ENCODE peak calls at places on chromosomes 7 and 10, in nine cellular contexts. One of them, this sample, is unnamed.

GRCh38 chr10:110610308-110610774 is 33.8 kb upstream of the RBM20 start:
- DNase-seq in CD8-positive, alpha-beta memory T cell: peak; percentile 16
- DNase-seq in foreskin fibroblast: peak; percentile 29
- DNase-seq in heart right ventricle: no peak
- DNase-seq in spleen: no peak
- DNase-seq in activated CD4-positive, CD25-positive, alpha-beta regulatory T cell: peak; percentile 11
- DNase-seq in activated CD8-positive, alpha-beta memory T cell treated with anti-CD3 and anti-CD28 coated beads for 48 hours: no peak
- DNase-seq in naive thymus-derived CD4-positive, alpha-beta T cell: peak; percentile 71
- DNase-seq in lower leg skin: no peak
- DNase-seq in this sample: no peak

GRCh38 chr7:131556055-131556911 is at the start of gene PODXL:
- DNase-seq in activated CD4-positive, CD25-positive, alpha-beta regulatory T cell: no peak
- DNase-seq in naive thymus-derived CD4-positive, alpha-beta T cell: peak; percentile 43
- DNase-seq in foreskin fibroblast: peak; percentile 34
- DNase-seq in activated CD8-positive, alpha-beta memory T cell treated with anti-CD3 and anti-CD28 coated beads for 48 hours: peak; percentile 12
- DNase-seq in lower leg skin: peak; percentile 42
- DNase-seq in spleen: peak; percentile 91
- DNase-seq in CD8-positive, alpha-beta memory T cell: peak; percentile 41
- DNase-seq in heart right ventricle: peak; percentile 86
- DNase-seq in this sample: peak; percentile 91

GRCh38 chr10:1044964-1045363 is 4.0 kb downstream of the IDI1 start:
- DNase-seq in activated CD8-positive, alpha-beta memory T cell treated with anti-CD3 and anti-CD28 coated beads for 48 hours: no peak
- DNase-seq in spleen: no peak
- DNase-seq in naive thymus-derived CD4-positive, alpha-beta T cell: no peak
- DNase-seq in foreskin fibroblast: no peak
- DNase-seq in CD8-positive, alpha-beta memory T cell: no peak
- DNase-seq in activated CD4-positive, CD25-positive, alpha-beta regulatory T cell: no peak
- DNase-seq in heart right ventricle: no peak
- DNase-seq in lower leg skin: no peak
- DNase-seq in this sample: no peak

GRCh38 chr10:47165711-47166404 is 134.1 kb upstream of the GDF10 start:
- DNase-seq in CD8-positive, alpha-beta memory T cell: no peak
- DNase-seq in lower leg skin: peak; percentile 68
- DNase-seq in spleen: peak; percentile 87
- DNase-seq in activated CD4-positive, CD25-positive, alpha-beta regulatory T cell: no peak
- DNase-seq in naive thymus-derived CD4-positive, alpha-beta T cell: peak; percentile 77
- DNase-seq in activated CD8-positive, alpha-beta memory T cell treated with anti-CD3 and anti-CD28 coated beads for 48 hours: no peak
- DNase-seq in foreskin fibroblast: peak; percentile 34
- DNase-seq in heart right ventricle: peak; percentile 62
- DNase-seq in this sample: peak; percentile 68

GRCh38 chr7:111003883-111004282 is 87.0 kb upstream of the LRRN3 start:
- DNase-seq in CD8-positive, alpha-beta memory T cell: no peak
- DNase-seq in lower leg skin: no peak
- DNase-seq in activated CD8-positive, alpha-beta memory T cell treated with anti-CD3 and anti-CD28 coated beads for 48 hours: no peak
- DNase-seq in activated CD4-positive, CD25-positive, alpha-beta regulatory T cell: no peak
- DNase-seq in foreskin fibroblast: no peak
- DNase-seq in naive thymus-derived CD4-positive, alpha-beta T cell: no peak
- DNase-seq in heart right ventricle: no peak
- DNase-seq in spleen: no peak
- DNase-seq in this sample: no peak

GRCh38 chr7:29859491-29860180 is 53.3 kb downstream of the WIPF3 start:
- DNase-seq in lower leg skin: peak; percentile 18
- DNase-seq in activated CD4-positive, CD25-positive, alpha-beta regulatory T cell: no peak
- DNase-seq in activated CD8-positive, alpha-beta memory T cell treated with anti-CD3 and anti-CD28 coated beads for 48 hours: no peak
- DNase-seq in foreskin fibroblast: no peak
- DNase-seq in naive thymus-derived CD4-positive, alpha-beta T cell: no peak
- DNase-seq in spleen: no peak
- DNase-seq in CD8-positive, alpha-beta memory T cell: no peak
- DNase-seq in heart right ventricle: no peak
- DNase-seq in this sample: no peak

GRCh38 chr10:78330884-78331283 is 297.2 kb downstream of the RPS24 start:
- DNase-seq in naive thymus-derived CD4-positive, alpha-beta T cell: no peak
- DNase-seq in foreskin fibroblast: no peak
- DNase-seq in spleen: no peak
- DNase-seq in heart right ventricle: no peak
- DNase-seq in CD8-positive, alpha-beta memory T cell: no peak
- DNase-seq in lower leg skin: no peak
- DNase-seq in activated CD8-positive, alpha-beta memory T cell treated with anti-CD3 and anti-CD28 coated beads for 48 hours: no peak
- DNase-seq in activated CD4-positive, CD25-positive, alpha-beta regulatory T cell: no peak
- DNase-seq in this sample: no peak

GRCh38 chr10:73744690-73744994 is 470 bp downstream of the SEC24C start:
- DNase-seq in heart right ventricle: no peak
- DNase-seq in activated CD8-positive, alpha-beta memory T cell treated with anti-CD3 and anti-CD28 coated beads for 48 hours: no peak
- DNase-seq in foreskin fibroblast: peak; percentile 34
- DNase-seq in lower leg skin: peak; percentile 63
- DNase-seq in spleen: no peak
- DNase-seq in CD8-positive, alpha-beta memory T cell: peak; percentile 31
- DNase-seq in activated CD4-positive, CD25-positive, alpha-beta regulatory T cell: peak; percentile 53
- DNase-seq in naive thymus-derived CD4-positive, alpha-beta T cell: no peak
- DNase-seq in this sample: peak; percentile 58

GRCh38 chr7:113892818-113893217 is 26.0 kb downstream of the PPP1R3A start:
- DNase-seq in lower leg skin: no peak
- DNase-seq in foreskin fibroblast: no peak
- DNase-seq in spleen: no peak
- DNase-seq in activated CD4-positive, CD25-positive, alpha-beta regulatory T cell: no peak
- DNase-seq in naive thymus-derived CD4-positive, alpha-beta T cell: no peak
- DNase-seq in heart right ventricle: no peak
- DNase-seq in activated CD8-positive, alpha-beta memory T cell treated with anti-CD3 and anti-CD28 coated beads for 48 hours: no peak
- DNase-seq in CD8-positive, alpha-beta memory T cell: no peak
- DNase-seq in this sample: no peak

GRCh38 chr7:87004956-87005355 is 54.5 kb downstream of the ELAPOR2 start:
- DNase-seq in foreskin fibroblast: no peak
- DNase-seq in lower leg skin: no peak
- DNase-seq in spleen: no peak
- DNase-seq in activated CD8-positive, alpha-beta memory T cell treated with anti-CD3 and anti-CD28 coated beads for 48 hours: no peak
- DNase-seq in activated CD4-positive, CD25-positive, alpha-beta regulatory T cell: no peak
- DNase-seq in heart right ventricle: no peak
- DNase-seq in CD8-positive, alpha-beta memory T cell: no peak
- DNase-seq in naive thymus-derived CD4-positive, alpha-beta T cell: no peak
- DNase-seq in this sample: no peak

GRCh38 chr10:77501152-77501845 is 136.3 kb downstream of the KCNMA1 start:
- DNase-seq in activated CD4-positive, CD25-positive, alpha-beta regulatory T cell: no peak
- DNase-seq in lower leg skin: no peak
- DNase-seq in spleen: no peak
- DNase-seq in activated CD8-positive, alpha-beta memory T cell treated with anti-CD3 and anti-CD28 coated beads for 48 hours: no peak
- DNase-seq in CD8-positive, alpha-beta memory T cell: no peak
- DNase-seq in foreskin fibroblast: peak; percentile 98
- DNase-seq in heart right ventricle: no peak
- DNase-seq in naive thymus-derived CD4-positive, alpha-beta T cell: no peak
- DNase-seq in this sample: no peak

GRCh38 chr10:62817763-62818425 is 1.7 kb upstream of the EGR2 start:
- DNase-seq in heart right ventricle: peak; percentile 77
- DNase-seq in activated CD4-positive, CD25-positive, alpha-beta regulatory T cell: peak; percentile 45
- DNase-seq in foreskin fibroblast: peak; percentile 66
- DNase-seq in activated CD8-positive, alpha-beta memory T cell treated with anti-CD3 and anti-CD28 coated beads for 48 hours: peak; percentile 51
- DNase-seq in lower leg skin: peak; percentile 30
- DNase-seq in spleen: peak; percentile 97
- DNase-seq in naive thymus-derived CD4-positive, alpha-beta T cell: peak; percentile 57
- DNase-seq in CD8-positive, alpha-beta memory T cell: peak; percentile 56
- DNase-seq in this sample: peak; percentile 87

GRCh38 chr7:28483868-28484267 is 71.5 kb downstream of the CREB5 start:
- DNase-seq in spleen: no peak
- DNase-seq in activated CD4-positive, CD25-positive, alpha-beta regulatory T cell: no peak
- DNase-seq in lower leg skin: no peak
- DNase-seq in naive thymus-derived CD4-positive, alpha-beta T cell: no peak
- DNase-seq in foreskin fibroblast: peak; percentile 58
- DNase-seq in CD8-positive, alpha-beta memory T cell: no peak
- DNase-seq in activated CD8-positive, alpha-beta memory T cell treated with anti-CD3 and anti-CD28 coated beads for 48 hours: no peak
- DNase-seq in heart right ventricle: no peak
- DNase-seq in this sample: no peak

GRCh38 chr7:97845622-97846203 is 26.5 kb downstream of the ASNS start:
- DNase-seq in lower leg skin: no peak
- DNase-seq in activated CD4-positive, CD25-positive, alpha-beta regulatory T cell: no peak
- DNase-seq in heart right ventricle: no peak
- DNase-seq in naive thymus-derived CD4-positive, alpha-beta T cell: peak; percentile 5
- DNase-seq in activated CD8-positive, alpha-beta memory T cell treated with anti-CD3 and anti-CD28 coated beads for 48 hours: no peak
- DNase-seq in foreskin fibroblast: no peak
- DNase-seq in CD8-positive, alpha-beta memory T cell: no peak
- DNase-seq in spleen: no peak
- DNase-seq in this sample: no peak

GRCh38 chr7:84780158-84781124 is 406.4 kb downstream of the SEMA3D start:
- DNase-seq in lower leg skin: no peak
- DNase-seq in naive thymus-derived CD4-positive, alpha-beta T cell: no peak
- DNase-seq in activated CD4-positive, CD25-positive, alpha-beta regulatory T cell: no peak
- DNase-seq in foreskin fibroblast: no peak
- DNase-seq in activated CD8-positive, alpha-beta memory T cell treated with anti-CD3 and anti-CD28 coated beads for 48 hours: no peak
- DNase-seq in heart right ventricle: peak; percentile 9
- DNase-seq in CD8-positive, alpha-beta memory T cell: no peak
- DNase-seq in spleen: peak; percentile 70
- DNase-seq in this sample: peak; percentile 13

GRCh38 chr10:81600185-81600584 is 274.8 kb upstream of the NRG3 start:
- DNase-seq in activated CD4-positive, CD25-positive, alpha-beta regulatory T cell: no peak
- DNase-seq in spleen: no peak
- DNase-seq in heart right ventricle: no peak
- DNase-seq in foreskin fibroblast: peak; percentile 35
- DNase-seq in activated CD8-positive, alpha-beta memory T cell treated with anti-CD3 and anti-CD28 coated beads for 48 hours: no peak
- DNase-seq in CD8-positive, alpha-beta memory T cell: no peak
- DNase-seq in naive thymus-derived CD4-positive, alpha-beta T cell: no peak
- DNase-seq in lower leg skin: no peak
- DNase-seq in this sample: no peak

GRCh38 chr7:153887756-153888591 is 164.2 kb upstream of the DPP6 start:
- DNase-seq in spleen: no peak
- DNase-seq in activated CD8-positive, alpha-beta memory T cell treated with anti-CD3 and anti-CD28 coated beads for 48 hours: no peak
- DNase-seq in lower leg skin: no peak
- DNase-seq in foreskin fibroblast: no peak
- DNase-seq in CD8-positive, alpha-beta memory T cell: no peak
- DNase-seq in naive thymus-derived CD4-positive, alpha-beta T cell: no peak
- DNase-seq in heart right ventricle: no peak
- DNase-seq in activated CD4-positive, CD25-positive, alpha-beta regulatory T cell: no peak
- DNase-seq in this sample: no peak

GRCh38 chr10:70191906-70192305 is 21.6 kb upstream of the SAR1A start:
- DNase-seq in activated CD8-positive, alpha-beta memory T cell treated with anti-CD3 and anti-CD28 coated beads for 48 hours: no peak
- DNase-seq in spleen: no peak
- DNase-seq in naive thymus-derived CD4-positive, alpha-beta T cell: no peak
- DNase-seq in foreskin fibroblast: peak; percentile 87
- DNase-seq in CD8-positive, alpha-beta memory T cell: no peak
- DNase-seq in activated CD4-positive, CD25-positive, alpha-beta regulatory T cell: no peak
- DNase-seq in lower leg skin: no peak
- DNase-seq in heart right ventricle: no peak
- DNase-seq in this sample: no peak

GRCh38 chr7:11261470-11261869 is 287.8 kb downstream of the PHF14 start:
- DNase-seq in CD8-positive, alpha-beta memory T cell: no peak
- DNase-seq in heart right ventricle: no peak
- DNase-seq in naive thymus-derived CD4-positive, alpha-beta T cell: no peak
- DNase-seq in activated CD8-positive, alpha-beta memory T cell treated with anti-CD3 and anti-CD28 coated beads for 48 hours: no peak
- DNase-seq in foreskin fibroblast: no peak
- DNase-seq in activated CD4-positive, CD25-positive, alpha-beta regulatory T cell: no peak
- DNase-seq in spleen: no peak
- DNase-seq in lower leg skin: no peak
- DNase-seq in this sample: no peak

GRCh38 chr10:86400705-86401587 is 34.4 kb upstream of the GRID1 start:
- DNase-seq in heart right ventricle: peak; percentile 54
- DNase-seq in activated CD8-positive, alpha-beta memory T cell treated with anti-CD3 and anti-CD28 coated beads for 48 hours: no peak
- DNase-seq in spleen: peak; percentile 89
- DNase-seq in CD8-positive, alpha-beta memory T cell: peak; percentile 48
- DNase-seq in lower leg skin: no peak
- DNase-seq in foreskin fibroblast: peak; percentile 28
- DNase-seq in naive thymus-derived CD4-positive, alpha-beta T cell: peak; percentile 73
- DNase-seq in activated CD4-positive, CD25-positive, alpha-beta regulatory T cell: peak; percentile 56
- DNase-seq in this sample: peak; percentile 69

GRCh38 chr7:73987298-73987697 is 40.7 kb upstream of the ELN start:
- DNase-seq in naive thymus-derived CD4-positive, alpha-beta T cell: no peak
- DNase-seq in foreskin fibroblast: no peak
- DNase-seq in lower leg skin: no peak
- DNase-seq in heart right ventricle: peak; percentile 1
- DNase-seq in spleen: no peak
- DNase-seq in activated CD8-positive, alpha-beta memory T cell treated with anti-CD3 and anti-CD28 coated beads for 48 hours: no peak
- DNase-seq in activated CD4-positive, CD25-positive, alpha-beta regulatory T cell: no peak
- DNase-seq in CD8-positive, alpha-beta memory T cell: no peak
- DNase-seq in this sample: no peak

GRCh38 chr7:88301924-88302323 is 4.8 kb downstream of the STEAP4 start:
- DNase-seq in foreskin fibroblast: no peak
- DNase-seq in activated CD8-positive, alpha-beta memory T cell treated with anti-CD3 and anti-CD28 coated beads for 48 hours: no peak
- DNase-seq in heart right ventricle: no peak
- DNase-seq in CD8-positive, alpha-beta memory T cell: no peak
- DNase-seq in naive thymus-derived CD4-positive, alpha-beta T cell: no peak
- DNase-seq in spleen: no peak
- DNase-seq in lower leg skin: no peak
- DNase-seq in activated CD4-positive, CD25-positive, alpha-beta regulatory T cell: no peak
- DNase-seq in this sample: no peak

GRCh38 chr10:43057831-43058340 is 19.0 kb upstream of the RET start:
- DNase-seq in spleen: peak; percentile 58
- DNase-seq in CD8-positive, alpha-beta memory T cell: no peak
- DNase-seq in heart right ventricle: no peak
- DNase-seq in activated CD8-positive, alpha-beta memory T cell treated with anti-CD3 and anti-CD28 coated beads for 48 hours: no peak
- DNase-seq in foreskin fibroblast: no peak
- DNase-seq in lower leg skin: no peak
- DNase-seq in naive thymus-derived CD4-positive, alpha-beta T cell: no peak
- DNase-seq in activated CD4-positive, CD25-positive, alpha-beta regulatory T cell: no peak
- DNase-seq in this sample: peak; percentile 11

GRCh38 chr7:22121702-22122474 is 176.2 kb upstream of the CDCA7L start:
- DNase-seq in heart right ventricle: no peak
- DNase-seq in activated CD8-positive, alpha-beta memory T cell treated with anti-CD3 and anti-CD28 coated beads for 48 hours: no peak
- DNase-seq in naive thymus-derived CD4-positive, alpha-beta T cell: peak; percentile 13
- DNase-seq in foreskin fibroblast: no peak
- DNase-seq in CD8-positive, alpha-beta memory T cell: no peak
- DNase-seq in spleen: no peak
- DNase-seq in lower leg skin: no peak
- DNase-seq in activated CD4-positive, CD25-positive, alpha-beta regulatory T cell: no peak
- DNase-seq in this sample: no peak

GRCh38 chr7:34759477-34760125 is 101.6 kb downstream of the NPSR1 start:
- DNase-seq in activated CD8-positive, alpha-beta memory T cell treated with anti-CD3 and anti-CD28 coated beads for 48 hours: no peak
- DNase-seq in naive thymus-derived CD4-positive, alpha-beta T cell: no peak
- DNase-seq in heart right ventricle: no peak
- DNase-seq in foreskin fibroblast: no peak
- DNase-seq in activated CD4-positive, CD25-positive, alpha-beta regulatory T cell: no peak
- DNase-seq in spleen: no peak
- DNase-seq in lower leg skin: no peak
- DNase-seq in CD8-positive, alpha-beta memory T cell: no peak
- DNase-seq in this sample: no peak

GRCh38 chr10:69318997-69319727 is 40.9 kb downstream of the HK1 start:
- DNase-seq in activated CD8-positive, alpha-beta memory T cell treated with anti-CD3 and anti-CD28 coated beads for 48 hours: peak; percentile 44
- DNase-seq in spleen: peak; percentile 93
- DNase-seq in CD8-positive, alpha-beta memory T cell: peak; percentile 65
- DNase-seq in foreskin fibroblast: peak; percentile 60
- DNase-seq in naive thymus-derived CD4-positive, alpha-beta T cell: peak; percentile 58
- DNase-seq in heart right ventricle: peak; percentile 83
- DNase-seq in activated CD4-positive, CD25-positive, alpha-beta regulatory T cell: peak; percentile 39
- DNase-seq in lower leg skin: peak; percentile 84
- DNase-seq in this sample: peak; percentile 89

GRCh38 chr10:124039432-124040086 is 53.8 kb downstream of the CHST15 start:
- DNase-seq in activated CD8-positive, alpha-beta memory T cell treated with anti-CD3 and anti-CD28 coated beads for 48 hours: no peak
- DNase-seq in lower leg skin: no peak
- DNase-seq in naive thymus-derived CD4-positive, alpha-beta T cell: no peak
- DNase-seq in foreskin fibroblast: no peak
- DNase-seq in activated CD4-positive, CD25-positive, alpha-beta regulatory T cell: no peak
- DNase-seq in heart right ventricle: no peak
- DNase-seq in spleen: peak; percentile 80
- DNase-seq in CD8-positive, alpha-beta memory T cell: no peak
- DNase-seq in this sample: no peak

GRCh38 chr7:95865716-95866371 is 93.5 kb downstream of the DYNC1I1 start:
- DNase-seq in heart right ventricle: no peak
- DNase-seq in foreskin fibroblast: no peak
- DNase-seq in naive thymus-derived CD4-positive, alpha-beta T cell: no peak
- DNase-seq in spleen: no peak
- DNase-seq in lower leg skin: no peak
- DNase-seq in CD8-positive, alpha-beta memory T cell: no peak
- DNase-seq in activated CD8-positive, alpha-beta memory T cell treated with anti-CD3 and anti-CD28 coated beads for 48 hours: no peak
- DNase-seq in activated CD4-positive, CD25-positive, alpha-beta regulatory T cell: no peak
- DNase-seq in this sample: no peak

GRCh38 chr10:110074986-110075664 is 67.3 kb downstream of the ADD3 start:
- DNase-seq in foreskin fibroblast: peak; percentile 87
- DNase-seq in activated CD4-positive, CD25-positive, alpha-beta regulatory T cell: no peak
- DNase-seq in spleen: no peak
- DNase-seq in lower leg skin: no peak
- DNase-seq in heart right ventricle: no peak
- DNase-seq in activated CD8-positive, alpha-beta memory T cell treated with anti-CD3 and anti-CD28 coated beads for 48 hours: no peak
- DNase-seq in naive thymus-derived CD4-positive, alpha-beta T cell: no peak
- DNase-seq in CD8-positive, alpha-beta memory T cell: no peak
- DNase-seq in this sample: no peak